ENCODE peak calls at places on chromosome X, in eight cellular contexts. W, V, I, Y, F, Z, U and C are unnamed samples.

GRCh38 chrX:53280703-53281320 is 572 bp downstream of the IQSEC2 start:
- DNase-seq in W (no peak), V (no peak), I (no peak), Y (no peak), F (no peak), Z (no peak), U (peak), C (no peak)

GRCh38 chrX:130741151-130741550 is 161.9 kb downstream of the ENOX2 start:
- DNase-seq in W (no peak), V (no peak), I (no peak), Y (no peak), F (no peak), Z (no peak), U (no peak), C (no peak)

GRCh38 chrX:126137899-126138298 is 28.2 kb downstream of the DCAF12L2 start:
- DNase-seq in W (no peak), V (no peak), I (peak), Y (peak), F (no peak), Z (no peak), U (no peak), C (no peak)

GRCh38 chrX:20542072-20542471 is 275.4 kb upstream of the RPS6KA3 start:
- DNase-seq in W (no peak), V (no peak), I (no peak), Y (no peak), F (no peak), Z (no peak), U (no peak), C (no peak)

GRCh38 chrX:130121505-130121800 is 11.2 kb upstream of the ELF4 start:
- DNase-seq in W (no peak), V (no peak), I (no peak), Y (no peak), F (no peak), Z (no peak), U (no peak), C (no peak)

GRCh38 chrX:9340619-9341304 is 124.1 kb upstream of the TBL1X start:
- DNase-seq in W (no peak), V (peak), I (peak), Y (peak), F (peak), Z (no peak), U (no peak), C (no peak)

GRCh38 chrX:79259073-79259689 is 108.0 kb downstream of the ITM2A start:
- DNase-seq in W (no peak), V (no peak), I (peak), Y (no peak), F (peak), Z (no peak), U (no peak), C (no peak)

GRCh38 chrX:78934866-78935265 is 10.3 kb upstream of the P2RY10 start:
- DNase-seq in W (no peak), V (no peak), I (no peak), Y (no peak), F (no peak), Z (no peak), U (no peak), C (no peak)

GRCh38 chrX:2351321-2351720 is 149.5 kb downstream of the DHRSX start:
- DNase-seq in W (no peak), V (no peak), I (no peak), Y (no peak), F (no peak), Z (peak), U (no peak), C (no peak)

GRCh38 chrX:3599787-3600465 is 113.5 kb downstream of the PRKX start:
- DNase-seq in W (no peak), V (no peak), I (no peak), Y (no peak), F (no peak), Z (no peak), U (no peak), C (no peak)

GRCh38 chrX:115968436-115969252 is 201.9 kb upstream of the AGTR2 start:
- DNase-seq in W (no peak), V (no peak), I (no peak), Y (peak), F (peak), Z (no peak), U (peak), C (no peak)

GRCh38 chrX:386239-386767 is 404 bp downstream of the PPP2R3B start:
- DNase-seq in W (no peak), V (no peak), I (peak), Y (no peak), F (no peak), Z (no peak), U (no peak), C (no peak)

GRCh38 chrX:110180176-110180927 is 137.5 kb downstream of the AMMECR1 start:
- DNase-seq in W (no peak), V (no peak), I (no peak), Y (no peak), F (no peak), Z (no peak), U (no peak), C (peak)

GRCh38 chrX:146658379-146658778 is 151.2 kb upstream of the CXorf51B start:
- DNase-seq in W (no peak), V (no peak), I (no peak), Y (no peak), F (no peak), Z (no peak), U (no peak), C (no peak)

GRCh38 chrX:129723511-129723910 is 15.3 kb upstream of the XPNPEP2 start:
- DNase-seq in W (no peak), V (no peak), I (no peak), Y (no peak), F (no peak), Z (no peak), U (no peak), C (no peak)

GRCh38 chrX:130118396-130118795 is 8.1 kb upstream of the ELF4 start:
- DNase-seq in W (no peak), V (no peak), I (no peak), Y (no peak), F (peak), Z (peak), U (no peak), C (peak)

GRCh38 chrX:29535212-29536162 is 679.9 kb upstream of the MAGEB2 start:
- DNase-seq in W (no peak), V (no peak), I (no peak), Y (no peak), F (no peak), Z (no peak), U (no peak), C (no peak)

GRCh38 chrX:100647095-100647494 is 3.1 kb downstream of the SRPX2 start:
- DNase-seq in W (no peak), V (no peak), I (peak), Y (no peak), F (no peak), Z (no peak), U (no peak), C (no peak)

GRCh38 chrX:27222661-27223060 is 240.5 kb downstream of the PPP4R3C start:
- DNase-seq in W (no peak), V (no peak), I (no peak), Y (no peak), F (no peak), Z (no peak), U (no peak), C (no peak)

GRCh38 chrX:3609800-3610199 is 103.6 kb downstream of the PRKX start:
- DNase-seq in W (no peak), V (no peak), I (no peak), Y (no peak), F (no peak), Z (no peak), U (no peak), C (peak)

GRCh38 chrX:136262812-136263315 is 11.7 kb upstream of the MAP7D3 start:
- DNase-seq in W (no peak), V (no peak), I (no peak), Y (no peak), F (no peak), Z (no peak), U (no peak), C (no peak)

GRCh38 chrX:112731793-112732192 is 52.1 kb upstream of the LHFPL1 start:
- DNase-seq in W (no peak), V (no peak), I (peak), Y (no peak), F (no peak), Z (no peak), U (no peak), C (no peak)

GRCh38 chrX:39534949-39535348 is 562.8 kb downstream of the BCOR start:
- DNase-seq in W (no peak), V (no peak), I (no peak), Y (no peak), F (no peak), Z (no peak), U (no peak), C (no peak)

GRCh38 chrX:39532761-39533160 is 565.0 kb downstream of the BCOR start:
- DNase-seq in W (no peak), V (no peak), I (no peak), Y (no peak), F (no peak), Z (no peak), U (no peak), C (no peak)

GRCh38 chrX:39541881-39542280 is 555.9 kb downstream of the BCOR start:
- DNase-seq in W (no peak), V (no peak), I (no peak), Y (no peak), F (no peak), Z (no peak), U (no peak), C (no peak)

DNA sequence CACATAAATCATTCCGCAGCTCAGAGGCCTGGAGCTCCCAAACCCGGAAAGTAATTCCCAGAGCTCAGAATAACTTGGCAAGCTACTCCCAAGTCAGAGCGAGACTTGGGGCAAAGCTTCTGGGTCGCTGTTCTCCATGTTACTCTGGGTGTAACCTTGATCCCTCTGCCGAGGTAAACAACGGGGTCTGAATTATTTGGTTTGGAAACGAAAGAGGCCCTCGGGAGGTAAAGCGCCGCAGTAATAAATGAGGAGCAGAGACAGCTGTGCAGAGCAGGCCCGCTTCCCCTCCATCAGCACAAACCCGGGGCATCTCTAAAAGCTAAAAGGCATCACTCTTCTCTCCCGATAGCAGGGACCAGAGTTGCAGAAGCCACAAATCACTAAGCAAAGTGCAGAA is 561.6 kb downstream of the BCOR start:
- DNase-seq in W (no peak), V (no peak), I (no peak), Y (no peak), F (no peak), Z (no peak), U (no peak), C (no peak)
- H3K4me3 ChIP-seq in W (no peak), V (no peak), I (no peak), Y (no peak), F (no peak), Z (no peak), U (no peak), C (no peak)

GRCh38 chrX:13776387-13776786 is 40.5 kb downstream of the GPM6B start:
- DNase-seq in W (no peak), V (no peak), I (no peak), Y (no peak), F (no peak), Z (no peak), U (no peak), C (no peak)

GRCh38 chrX:13775837-13776236 is 41.1 kb downstream of the GPM6B start:
- DNase-seq in W (no peak), V (no peak), I (no peak), Y (no peak), F (no peak), Z (no peak), U (no peak), C (no peak)

GRCh38 chrX:13778916-13779315 is 38.0 kb downstream of the GPM6B start:
- DNase-seq in W (no peak), V (no peak), I (no peak), Y (no peak), F (no peak), Z (peak), U (no peak), C (no peak)

DNA sequence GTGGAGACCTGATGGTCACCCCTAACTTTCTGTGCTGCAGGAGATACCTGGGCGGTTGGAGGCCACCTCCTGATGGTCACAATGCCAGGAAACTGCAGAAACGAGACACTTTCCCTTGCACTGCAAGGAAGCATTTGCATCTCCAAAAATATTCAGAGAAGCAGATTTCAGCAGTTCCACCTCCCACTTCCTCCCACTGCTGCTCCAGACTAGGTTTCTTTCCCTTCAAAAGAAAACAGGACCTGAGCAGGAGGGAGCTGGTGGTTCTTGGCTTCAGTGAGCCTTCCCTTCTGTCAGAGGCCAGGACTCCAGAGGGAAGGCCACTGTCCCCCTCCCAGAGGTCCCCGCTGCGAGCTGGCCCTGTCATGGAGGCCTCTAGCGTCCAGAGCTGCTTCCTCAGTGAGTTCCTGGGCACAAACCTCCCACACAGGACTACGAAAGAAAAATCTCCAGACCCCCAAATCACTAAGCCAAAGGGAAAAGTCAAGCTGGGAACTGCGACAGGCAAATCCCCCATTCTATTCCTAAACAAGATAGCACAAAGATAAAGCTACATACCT is 35.9 kb downstream of the GPM6B start:
- DNase-seq in W (no peak), V (no peak), I (no peak), Y (no peak), F (no peak), Z (no peak), U (no peak), C (no peak)
- H3K4me3 ChIP-seq in W (no peak), V (no peak), I (no peak), Y (no peak), F (no peak), Z (no peak), U (no peak), C (no peak)

DNA sequence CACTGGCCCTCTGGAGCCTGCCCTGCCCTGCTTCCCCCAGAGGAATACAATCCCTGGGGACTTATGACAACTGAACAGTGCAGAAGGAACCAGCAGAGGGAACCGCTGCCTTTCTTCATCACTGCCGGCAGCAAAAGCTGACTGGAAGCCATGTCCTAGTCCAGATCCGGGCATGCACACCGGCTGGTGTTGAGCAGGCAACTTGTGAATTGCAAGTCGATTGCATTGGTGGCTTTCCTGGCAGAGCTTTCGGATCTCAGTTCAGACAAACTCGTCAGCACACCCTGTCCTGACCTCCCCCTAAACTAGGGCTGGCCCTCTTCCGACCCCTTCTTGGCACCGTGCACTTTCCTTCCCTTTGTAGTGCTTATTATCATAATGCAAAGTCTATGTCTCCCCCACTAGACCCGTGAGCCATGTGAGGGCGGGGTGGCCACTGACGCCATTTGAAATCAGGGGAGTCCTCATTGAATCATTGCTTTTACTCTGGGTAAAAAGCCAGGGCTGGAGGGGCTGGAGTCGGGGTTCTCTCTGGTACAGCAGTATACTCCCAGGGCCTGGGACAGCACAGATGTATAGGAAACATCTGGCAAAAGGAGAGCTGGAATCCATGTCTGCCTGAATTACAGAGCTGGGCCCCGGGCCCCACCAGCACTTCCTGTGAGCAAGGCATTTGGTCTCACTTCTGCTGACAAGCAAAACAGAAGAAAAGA is 1.8 kb downstream of the ARHGAP4 start:
- DNase-seq in W (no peak), V (peak), I (peak), Y (no peak), F (peak), Z (no peak), U (no peak), C (no peak)
- H3K4me3 ChIP-seq in W (peak), V (no peak), I (peak), Y (no peak), F (peak), Z (no peak), U (no peak), C (no peak)

GRCh38 chrX:153966841-153967535 is 4.6 kb downstream of the HCFC1 start:
- DNase-seq in W (no peak), V (peak), I (no peak), Y (no peak), F (peak), Z (no peak), U (no peak), C (no peak)
- H3K4me3 ChIP-seq in W (peak), V (no peak), I (peak), Y (no peak), F (peak), Z (peak), U (no peak), C (no peak)

GRCh38 chrX:48786825-48787538 is 592 bp downstream of the GATA1 start:
- DNase-seq in W (no peak), V (no peak), I (no peak), Y (no peak), F (no peak), Z (no peak), U (no peak), C (no peak)
- H3K4me3 ChIP-seq in W (no peak), V (no peak), I (no peak), Y (no peak), F (no peak), Z (no peak), U (no peak), C (no peak)

GRCh38 chrX:123140904-123141303 is 43.2 kb upstream of the GRIA3 start:
- DNase-seq in W (no peak), V (no peak), I (no peak), Y (no peak), F (no peak), Z (no peak), U (no peak), C (no peak)

GRCh38 chrX:123138473-123138872 is 45.6 kb upstream of the GRIA3 start:
- DNase-seq in W (no peak), V (no peak), I (no peak), Y (no peak), F (no peak), Z (no peak), U (no peak), C (no peak)

DNA sequence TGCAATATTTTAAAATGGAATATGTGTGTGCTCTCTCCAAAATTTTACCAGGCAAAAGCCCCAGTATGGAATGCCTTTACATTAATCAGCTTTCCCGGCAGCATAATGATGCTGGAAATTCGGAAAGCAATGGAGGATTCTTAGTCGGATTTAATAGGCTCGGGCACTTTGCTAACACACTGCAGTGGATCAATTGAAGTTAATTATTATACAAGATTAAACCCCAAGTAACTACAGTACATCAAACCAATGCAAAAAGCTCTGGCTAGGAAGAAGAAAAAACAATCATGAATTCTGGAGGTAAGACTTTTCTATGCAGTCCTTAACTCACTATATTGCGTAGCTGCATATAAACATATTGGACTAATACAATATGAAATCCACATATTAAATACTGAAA is 43.6 kb upstream of the GRIA3 start:
- DNase-seq in W (no peak), V (no peak), I (no peak), Y (no peak), F (no peak), Z (no peak), U (no peak), C (no peak)
- H3K4me3 ChIP-seq in W (no peak), V (no peak), I (no peak), Y (no peak), F (no peak), Z (no peak), U (no peak), C (no peak)

GRCh38 chrX:151801980-151802379 is 67.4 kb downstream of the CNGA2 start:
- DNase-seq in W (no peak), V (no peak), I (no peak), Y (no peak), F (no peak), Z (no peak), U (peak), C (no peak)

GRCh38 chrX:151806967-151807540 is 72.5 kb downstream of the CNGA2 start:
- DNase-seq in W (no peak), V (no peak), I (no peak), Y (no peak), F (no peak), Z (no peak), U (peak), C (no peak)
- H3K4me3 ChIP-seq in W (no peak), V (no peak), I (no peak), Y (no peak), F (no peak), Z (no peak), U (no peak), C (no peak)

GRCh38 chrX:15472523-15472922 is 20.6 kb downstream of the PIR start:
- DNase-seq in W (no peak), V (no peak), I (no peak), Y (no peak), F (no peak), Z (no peak), U (no peak), C (no peak)

GRCh38 chrX:15475021-15475420 is 18.1 kb downstream of the PIR start:
- DNase-seq in W (no peak), V (no peak), I (no peak), Y (no peak), F (no peak), Z (no peak), U (no peak), C (no peak)

GRCh38 chrX:15471016-15471415 is 22.1 kb downstream of the PIR start:
- DNase-seq in W (no peak), V (peak), I (peak), Y (peak), F (peak), Z (no peak), U (peak), C (no peak)

GRCh38 chrX:15474058-15474457 is 19.1 kb downstream of the PIR start:
- DNase-seq in W (no peak), V (no peak), I (no peak), Y (no peak), F (no peak), Z (no peak), U (no peak), C (no peak)

GRCh38 chrX:15475486-15475885 is 17.6 kb downstream of the PIR start:
- DNase-seq in W (no peak), V (no peak), I (no peak), Y (no peak), F (no peak), Z (no peak), U (no peak), C (no peak)
- H3K4me3 ChIP-seq in W (no peak), V (no peak), I (no peak), Y (no peak), F (no peak), Z (no peak), U (no peak), C (no peak)

GRCh38 chrX:147916375-147916968 is 4.8 kb downstream of the FMR1 start:
- DNase-seq in W (no peak), V (no peak), I (no peak), Y (no peak), F (no peak), Z (no peak), U (no peak), C (no peak)
- H3K4me3 ChIP-seq in W (no peak), V (no peak), I (no peak), Y (no peak), F (no peak), Z (no peak), U (no peak), C (no peak)